ENCODE peak calls at places on chromosomes 1 and 21, in nine cellular contexts. B is MCF 10A, M is WTC11, D is PC-3, H is cardiac fibroblast, N is vagina, P is fibroblast of the aortic adventitia, Y is upper lobe of right lung, O is Panc1. A is an unnamed sample.

GRCh38 chr21:42366292-42367010 is at the start of gene TFF1:
- DNase-seq in B (peak; percentile 25), M (no peak), D (peak; percentile 95), H (peak; percentile 12), N (no peak), P (no peak), Y (no peak), O (peak; percentile 27), A (no peak)

GRCh38 chr21:35252831-35253230 is 203.7 kb upstream of the RUNX1 start:
- DNase-seq in B (no peak), M (no peak), D (peak; percentile 64), H (peak; percentile 83), N (no peak), P (peak; percentile 30), Y (no peak), O (no peak), A (peak; percentile 73)

GRCh38 chr1:39144943-39145650 is 59.4 kb upstream of the MACF1 start:
- DNase-seq in B (no peak), M (no peak), D (no peak), H (no peak), N (no peak), P (peak; percentile 45), Y (no peak), O (no peak), A (no peak)

GRCh38 chr21:31559368-31560119 is 99.9 kb upstream of the SOD1 start:
- DNase-seq in B (peak; percentile 92), M (peak; percentile 99), D (peak; percentile 93), H (peak; percentile 90), N (peak; percentile 89), P (peak; percentile 87), Y (peak; percentile 88), O (no peak), A (no peak)

GRCh38 chr1:219401723-219402431 is 211.0 kb downstream of the ZC3H11B start:
- DNase-seq in B (no peak), M (no peak), D (peak; percentile 17), H (no peak), N (no peak), P (no peak), Y (no peak), O (no peak), A (no peak)

GRCh38 chr1:101366513-101367215 is 129.8 kb downstream of the S1PR1 start:
- DNase-seq in B (no peak), M (no peak), D (peak; percentile 37), H (peak; percentile 55), N (no peak), P (peak; percentile 42), Y (no peak), O (no peak), A (peak; percentile 43)

GRCh38 chr1:47507921-47508894 is 70.4 kb downstream of the FOXD2 start:
- DNase-seq in B (no peak), M (peak; percentile 53), D (peak; percentile 22), H (no peak), N (no peak), P (no peak), Y (peak; percentile 73), O (no peak), A (no peak)

GRCh38 chr1:234603221-234604204 is 6.5 kb downstream of the IRF2BP2 start:
- DNase-seq in B (peak; percentile 56), M (no peak), D (peak; percentile 22), H (peak; percentile 64), N (no peak), P (peak; percentile 74), Y (no peak), O (no peak), A (no peak)

GRCh38 chr1:37919277-37919676 is 27.6 kb downstream of the INPP5B start:
- DNase-seq in B (peak; percentile 22), M (peak; percentile 41), D (peak; percentile 48), H (peak; percentile 59), N (no peak), P (peak; percentile 14), Y (no peak), O (no peak), A (peak; percentile 41)

GRCh38 chr1:229631966-229632365 is 5.9 kb downstream of the URB2 start:
- DNase-seq in B (no peak), M (no peak), D (no peak), H (no peak), N (no peak), P (no peak), Y (no peak), O (no peak), A (no peak)

GRCh38 chr1:71351438-71351837 is 270.6 kb upstream of the ZRANB2 start:
- DNase-seq in B (peak; percentile 69), M (no peak), D (peak; percentile 90), H (peak; percentile 89), N (no peak), P (peak; percentile 89), Y (no peak), O (no peak), A (peak; percentile 66)

GRCh38 chr21:38140192-38140905 is 116.4 kb upstream of the KCNJ15 start:
- DNase-seq in B (peak; percentile 91), M (no peak), D (peak; percentile 30), H (peak; percentile 63), N (no peak), P (peak; percentile 37), Y (peak; percentile 78), O (no peak), A (peak; percentile 32)

GRCh38 chr1:221625026-221625425 is 116.9 kb downstream of the DUSP10 start:
- DNase-seq in B (no peak), M (no peak), D (no peak), H (no peak), N (no peak), P (no peak), Y (no peak), O (no peak), A (no peak)

GRCh38 chr1:225950905-225951351 is 9.9 kb upstream of the LEFTY2 start:
- DNase-seq in B (no peak), M (peak; percentile 82), D (no peak), H (no peak), N (no peak), P (no peak), Y (no peak), O (no peak), A (no peak)

GRCh38 chr1:194647118-194647517 is 1460.7 kb upstream of the B3GALT2 start:
- DNase-seq in B (no peak), M (no peak), D (no peak), H (no peak), N (no peak), P (no peak), Y (no peak), O (no peak), A (no peak)

GRCh38 chr1:174040387-174040786 is 18.2 kb upstream of the RC3H1 start:
- DNase-seq in B (peak; percentile 95), M (no peak), D (peak; percentile 93), H (peak; percentile 96), N (no peak), P (peak; percentile 73), Y (no peak), O (peak; percentile 80), A (peak; percentile 85)

GRCh38 chr1:172966844-172967540 is 83.7 kb downstream of the TNFSF18 start:
- DNase-seq in B (peak; percentile 33), M (no peak), D (peak; percentile 90), H (peak; percentile 74), N (no peak), P (peak; percentile 46), Y (no peak), O (no peak), A (peak; percentile 45)

GRCh38 chr21:37642493-37642892 is 273.8 kb downstream of the KCNJ6 start:
- DNase-seq in B (peak; percentile 54), M (peak; percentile 47), D (peak; percentile 68), H (no peak), N (no peak), P (no peak), Y (no peak), O (no peak), A (no peak)

GRCh38 chr1:94978401-94978800 is 51.5 kb upstream of the CNN3 start:
- DNase-seq in B (no peak), M (no peak), D (no peak), H (no peak), N (no peak), P (no peak), Y (no peak), O (no peak), A (no peak)

GRCh38 chr1:94974824-94975223 is 47.9 kb upstream of the CNN3 start:
- DNase-seq in B (peak; percentile 29), M (no peak), D (peak; percentile 89), H (peak; percentile 85), N (no peak), P (peak; percentile 60), Y (no peak), O (no peak), A (peak; percentile 97)

GRCh38 chr1:94974224-94974623 is 47.3 kb upstream of the CNN3 start:
- DNase-seq in B (no peak), M (no peak), D (no peak), H (peak; percentile 34), N (no peak), P (peak; percentile 72), Y (no peak), O (no peak), A (peak; percentile 50)

GRCh38 chr1:94979126-94979525 is 52.2 kb upstream of the CNN3 start:
- DNase-seq in B (no peak), M (no peak), D (no peak), H (no peak), N (no peak), P (no peak), Y (no peak), O (no peak), A (no peak)

GRCh38 chr1:94976996-94977548 is 50.2 kb upstream of the CNN3 start:
- DNase-seq in B (no peak), M (no peak), D (no peak), H (no peak), N (no peak), P (no peak), Y (no peak), O (no peak), A (no peak)
- TF ChIP-seq CTCF in B (no peak), M (no peak), D (no peak), H (no peak), N (no peak), P (no peak), Y (no peak), O (no peak), A (no peak)

GRCh38 chr1:20400341-20401177 is 85.5 kb downstream of the CAMK2N1 start:
- DNase-seq in B (no peak), M (no peak), D (no peak), H (no peak), N (no peak), P (no peak), Y (no peak), O (no peak), A (no peak)
- TF ChIP-seq CTCF in B (no peak), M (no peak), D (no peak), H (no peak), N (no peak), P (no peak), Y (no peak), O (no peak), A (no peak)

DNA sequence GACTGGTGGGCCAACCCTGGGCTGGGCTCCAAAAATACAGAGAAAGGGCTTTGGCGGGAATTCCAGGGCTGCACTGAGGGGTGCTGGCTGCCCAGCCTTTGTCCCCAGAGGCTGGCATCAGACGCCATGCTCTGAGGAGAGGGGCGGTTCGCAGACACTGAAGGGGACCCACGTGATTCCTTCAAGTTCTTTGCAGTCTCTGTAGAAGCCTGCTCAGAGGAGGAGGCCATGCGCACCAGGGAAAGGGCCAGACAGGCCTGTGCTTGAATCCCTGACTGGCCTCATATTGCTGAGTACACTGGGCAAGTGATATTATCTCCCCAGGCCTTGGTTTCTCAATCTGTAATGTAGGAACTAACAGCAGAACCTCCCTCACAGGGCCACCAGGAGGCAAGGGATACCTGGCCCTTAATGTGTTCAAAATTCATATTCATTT is 119.5 kb downstream of the EPHB2 start:
- DNase-seq in B (peak; percentile 85), M (no peak), D (no peak), H (no peak), N (no peak), P (no peak), Y (no peak), O (no peak), A (no peak)
- TF ChIP-seq CTCF in B (no peak), M (no peak), D (no peak), H (no peak), N (no peak), P (peak; percentile 27), Y (no peak), O (no peak), A (no peak)

GRCh38 chr1:209685835-209686234 is 10.6 kb downstream of the G0S2 start:
- DNase-seq in B (no peak), M (peak; percentile 25), D (no peak), H (no peak), N (no peak), P (no peak), Y (no peak), O (no peak), A (no peak)
- TF ChIP-seq CTCF in B (no peak), M (no peak), D (no peak), H (no peak), N (no peak), P (no peak), Y (no peak), O (no peak), A (no peak)